ENCODE peak calls at places on chromosomes 13 and 19, in seven cellular contexts. T, R, A, S, M, D and Y are unnamed samples.

GRCh38 chr13:77038907-77039470 is 12.0 kb upstream of the FBXL3 start:
- DNase-seq in M (no peak), A (no peak), D (peak), T (no peak), R (no peak), S (no peak), Y (no peak)

GRCh38 chr19:10112895-10113591 is 1.6 kb downstream of the P2RY11 start:
- DNase-seq in R (peak), M (no peak), T (peak), A (peak), S (peak), D (no peak), Y (no peak)

GRCh38 chr13:104869501-104869900 is 1666.0 kb downstream of the EFNB2 start:
- DNase-seq in A (no peak), M (no peak), D (no peak), R (no peak), S (no peak), T (no peak), Y (no peak)

GRCh38 chr19:17496337-17496997 is 15.0 kb upstream of the PGLS start:
- DNase-seq in A (peak), D (peak), R (peak), T (peak), S (peak), M (peak), Y (peak)

GRCh38 chr19:14786421-14786851 is 8.1 kb upstream of the ADGRE2 start:
- DNase-seq in A (peak), M (no peak), T (peak), S (peak), R (peak), D (no peak), Y (no peak)

GRCh38 chr13:48596128-48596429 is 57.6 kb upstream of the CYSLTR2 start:
- DNase-seq in T (no peak), R (no peak), D (peak), M (no peak), A (no peak), S (no peak), Y (no peak)

GRCh38 chr13:99746857-99747710 is 224.5 kb downstream of the ZIC5 start:
- DNase-seq in R (no peak), D (no peak), M (no peak), S (no peak), A (peak), T (peak), Y (no peak)

GRCh38 chr13:109400625-109401257 is 385.6 kb downstream of the IRS2 start:
- DNase-seq in S (no peak), M (no peak), D (no peak), R (peak), A (no peak), T (no peak), Y (no peak)

GRCh38 chr19:47658431-47659383 is 49.8 kb downstream of the BICRA start:
- DNase-seq in D (peak), R (no peak), S (no peak), M (no peak), A (no peak), T (no peak), Y (no peak)

GRCh38 chr19:13956365-13956744 is 4.0 kb downstream of the DCAF15 start:
- DNase-seq in T (no peak), R (no peak), M (no peak), S (no peak), A (no peak), D (no peak), Y (no peak)

GRCh38 chr13:18212873-18213272 is 968.8 kb downstream of the TUBA3C start:
- DNase-seq in A (no peak), D (peak), M (no peak), S (no peak), R (no peak), T (peak), Y (no peak)

GRCh38 chr19:6682607-6683128 is 12.7 kb upstream of the TNFSF14 start:
- DNase-seq in D (no peak), S (peak), M (no peak), R (no peak), A (no peak), T (no peak), Y (no peak)

GRCh38 chr19:44809856-44810554 is 1.1 kb downstream of the BCAM start:
- DNase-seq in D (no peak), R (no peak), T (no peak), M (no peak), A (no peak), S (no peak), Y (no peak)
- H3K4me3 ChIP-seq in D (no peak), R (no peak), T (peak), M (no peak), A (peak), S (no peak), Y (peak)

GRCh38 chr19:39403331-39404312 is 3.0 kb upstream of the ZFP36 start:
- DNase-seq in A (peak), D (peak), S (peak), M (no peak), R (no peak), T (peak), Y (peak)
- H2AFZ ChIP-seq in A (no peak), D (no peak), S (peak), M (no peak), R (no peak), T (peak), Y (no peak)

GRCh38 chr19:36849701-36850645 is 703 bp upstream of the ZNF345 start:
- DNase-seq in S (peak), M (peak), D (peak), A (peak), R (peak), T (peak), Y (no peak)
- TF ChIP-seq POLR2AphosphoS5 in S (no peak), M (peak), D (peak), A (peak), R (no peak), T (peak), Y (no peak)

DNA sequence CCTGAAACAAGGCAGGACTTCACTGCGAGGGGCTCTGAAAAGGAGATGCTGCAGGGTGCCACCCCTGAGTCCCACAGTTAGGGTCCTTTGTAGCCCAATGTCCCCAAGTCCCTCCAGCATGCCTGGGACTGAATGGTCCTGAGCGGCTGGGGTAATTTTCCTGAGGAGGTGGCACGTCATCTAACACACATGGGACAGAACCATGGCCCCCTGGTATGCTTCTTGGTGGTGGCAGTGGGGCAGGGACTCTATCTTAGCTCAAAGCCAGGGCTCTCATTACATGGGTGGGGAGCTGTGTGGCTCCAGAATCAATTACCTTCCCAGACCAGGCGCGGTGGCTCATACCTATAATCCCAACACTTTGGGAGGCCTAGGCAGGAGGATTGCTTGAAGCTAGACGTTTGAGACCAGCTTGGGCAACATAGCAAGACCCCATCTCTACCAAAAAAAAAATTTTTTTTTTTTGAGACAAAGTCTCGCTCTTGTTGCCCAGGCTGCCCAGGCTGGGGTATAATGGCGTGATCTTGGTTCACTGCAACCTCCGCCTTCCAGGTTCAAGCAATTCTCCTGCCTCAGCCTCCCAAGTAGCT is 7.9 kb upstream of the SLC7A9 start:
- DNase-seq in A (peak), T (no peak), D (no peak), R (no peak), M (no peak), S (no peak), Y (no peak)
- H3K4me3 ChIP-seq in A (no peak), T (no peak), D (no peak), R (no peak), M (no peak), S (no peak), Y (no peak)

GRCh38 chr19:38389101-38389925 is 816 bp downstream of the SPRED3 start:
- DNase-seq in S (no peak), A (peak), T (peak), R (peak), D (peak), M (no peak), Y (no peak)
- H2AFZ ChIP-seq in S (no peak), A (peak), T (peak), R (peak), D (peak), M (no peak), Y (no peak)